ENCODE peak calls at places on chromosomes 1 and 21, in five cellular contexts. B, M, L, I and X are unnamed samples. For H3K4me1, the result is how much of the 10 kb centered on the place peaks cover.

GRCh38 chr1:234619071-234619480 is 9.1 kb upstream of the IRF2BP2 start:
- DNase-seq in M (no peak), I (no peak), B (no peak), L (no peak), X (no peak)

GRCh38 chr1:226973371-226973897 is 33.3 kb downstream of the COQ8A start:
- DNase-seq in I (peak), M (peak), B (peak), L (no peak), X (no peak)

GRCh38 chr1:8040586-8040985 is 14.5 kb upstream of the ERRFI1 start:
- DNase-seq in I (peak), M (peak), L (no peak), B (peak), X (peak)

GRCh38 chr1:112410704-112411103 is 14.7 kb downstream of the CTTNBP2NL start:
- DNase-seq in B (no peak), I (no peak), M (no peak), L (no peak), X (no peak)

GRCh38 chr1:14541348-14541747 is 57.1 kb upstream of the KAZN start:
- DNase-seq in L (no peak), M (no peak), I (no peak), B (no peak), X (no peak)

GRCh38 chr1:44681905-44682900 is 7.7 kb downstream of the ARMH1 start:
- DNase-seq in B (no peak), L (peak), M (no peak), I (no peak), X (no peak)

GRCh38 chr1:74505133-74505532 is 7.3 kb downstream of the LRRC53 start:
- DNase-seq in I (peak), B (peak), M (peak), L (no peak), X (no peak)

GRCh38 chr1:201702936-201703335 is 126.0 kb upstream of the IPO9 start:
- DNase-seq in L (no peak), I (peak), B (peak), M (no peak), X (no peak)

GRCh38 chr1:45833361-45833760 is 29.9 kb downstream of the MAST2 start:
- DNase-seq in M (no peak), L (no peak), B (no peak), I (no peak), X (no peak)

GRCh38 chr1:171801395-171801990 is 20.0 kb downstream of the METTL13 start:
- DNase-seq in I (peak), M (no peak), L (no peak), B (no peak), X (peak)

GRCh38 chr21:43733529-43734071 is 14.7 kb downstream of the PDXK start:
- DNase-seq in M (no peak), I (peak), B (peak), L (peak), X (peak)

DNA sequence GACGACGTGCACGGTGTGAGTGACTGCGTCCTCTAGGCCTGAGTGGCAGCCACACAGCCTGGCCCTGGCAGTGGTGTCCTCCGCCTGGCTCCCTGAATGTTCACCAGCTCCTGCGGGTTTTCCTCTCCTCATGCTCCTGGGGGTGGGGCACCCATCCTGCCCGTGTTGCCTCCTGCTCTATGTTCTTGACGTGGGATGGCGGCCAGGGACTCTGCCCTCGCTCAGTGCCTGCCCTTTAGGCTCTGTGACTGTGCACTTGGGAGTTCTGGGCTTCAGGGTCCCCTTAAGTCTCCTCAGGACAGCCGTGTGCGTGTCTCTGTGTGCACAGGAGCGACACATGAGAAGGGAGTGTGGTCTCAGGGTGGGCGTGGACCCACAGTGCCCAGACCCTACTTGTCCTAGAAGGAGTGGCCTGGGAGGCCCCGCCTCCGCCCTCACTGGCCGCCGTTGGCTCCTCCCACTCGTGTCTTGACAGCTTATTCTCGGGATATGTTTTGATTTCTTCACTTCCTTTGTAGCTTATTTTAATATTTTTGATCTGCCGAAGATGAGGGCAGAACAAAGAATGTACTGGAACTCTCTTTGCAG is 3.6 kb downstream of the SKI start:
- DNase-seq in M (peak), L (peak), B (peak), I (peak), X (peak)
- H3K4me1 ChIP-seq in M (under half), L (half or more), B (half or more), I (half or more), X (half or more)

DNA sequence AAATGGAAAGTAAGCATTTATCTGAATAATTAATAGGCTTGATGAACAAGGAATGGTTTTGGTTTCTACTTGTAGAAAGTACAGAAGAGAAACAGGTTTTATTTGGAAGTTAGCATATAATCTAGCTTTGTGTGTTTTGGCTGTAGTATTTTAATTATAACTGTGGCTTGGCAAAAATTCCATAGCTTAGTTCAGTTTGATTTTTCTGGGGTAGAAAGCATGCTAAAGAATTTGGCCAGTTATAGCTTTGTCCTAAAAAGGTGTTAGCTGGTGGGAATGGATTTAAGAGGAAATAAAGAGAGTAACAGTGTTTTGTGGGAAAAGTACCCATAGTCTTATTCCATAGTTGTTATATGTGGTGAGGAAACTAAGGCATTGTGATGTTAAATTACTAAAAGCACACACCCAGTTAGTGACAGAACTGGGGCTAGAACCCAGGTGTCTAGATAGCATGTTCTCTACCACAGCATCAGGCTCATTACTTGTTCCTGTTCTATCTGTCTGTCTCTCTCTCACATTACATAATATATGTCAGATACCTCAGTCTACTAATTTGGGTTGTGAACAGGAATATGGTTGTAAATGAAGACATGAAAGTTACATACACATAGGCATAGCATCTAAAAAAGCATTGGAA is 55.0 kb downstream of the MPZL1 start:
- DNase-seq in B (no peak), M (no peak), L (no peak), I (no peak), X (no peak)
- TF ChIP-seq CTCF in B (no peak), M (no peak), L (no peak), I (no peak), X (no peak)

DNA sequence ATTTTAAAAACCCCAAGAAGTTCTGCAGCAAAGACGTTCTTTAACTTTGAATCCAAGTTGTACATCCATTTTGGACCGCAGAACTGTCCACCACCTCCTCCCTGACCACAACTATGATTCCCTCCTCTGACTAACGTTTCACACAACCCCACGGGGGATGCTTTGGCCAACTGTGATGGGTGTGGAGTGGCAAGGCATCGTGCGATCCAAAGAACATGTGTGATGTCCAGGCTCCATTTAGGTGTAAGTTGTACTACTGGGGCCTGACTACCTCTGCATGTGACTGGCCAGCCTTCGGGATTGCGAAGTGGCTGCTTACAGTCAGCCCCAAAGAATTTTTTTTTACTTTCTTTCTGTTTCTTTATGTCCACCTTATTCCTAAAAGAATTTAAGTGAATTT is 6.7 kb downstream of the KCNJ15 start:
- DNase-seq in M (no peak), I (no peak), L (no peak), B (no peak), X (no peak)
- H3K4me1 ChIP-seq in M (under half), I (under half), L (under half), B (under half), X (under half)

GRCh38 chr1:222331765-222332164 is 216.1 kb downstream of the HHIPL2 start:
- DNase-seq in M (no peak), I (no peak), B (no peak), L (no peak), X (no peak)

GRCh38 chr1:222326710-222327036 is 221.2 kb downstream of the HHIPL2 start:
- DNase-seq in M (no peak), B (no peak), I (no peak), L (no peak), X (no peak)

GRCh38 chr1:222331340-222331739 is 216.6 kb downstream of the HHIPL2 start:
- DNase-seq in M (no peak), I (no peak), B (no peak), L (no peak), X (no peak)

GRCh38 chr1:222326004-222326709 is 221.7 kb downstream of the HHIPL2 start:
- DNase-seq in B (no peak), M (no peak), I (no peak), L (no peak), X (no peak)

DNA sequence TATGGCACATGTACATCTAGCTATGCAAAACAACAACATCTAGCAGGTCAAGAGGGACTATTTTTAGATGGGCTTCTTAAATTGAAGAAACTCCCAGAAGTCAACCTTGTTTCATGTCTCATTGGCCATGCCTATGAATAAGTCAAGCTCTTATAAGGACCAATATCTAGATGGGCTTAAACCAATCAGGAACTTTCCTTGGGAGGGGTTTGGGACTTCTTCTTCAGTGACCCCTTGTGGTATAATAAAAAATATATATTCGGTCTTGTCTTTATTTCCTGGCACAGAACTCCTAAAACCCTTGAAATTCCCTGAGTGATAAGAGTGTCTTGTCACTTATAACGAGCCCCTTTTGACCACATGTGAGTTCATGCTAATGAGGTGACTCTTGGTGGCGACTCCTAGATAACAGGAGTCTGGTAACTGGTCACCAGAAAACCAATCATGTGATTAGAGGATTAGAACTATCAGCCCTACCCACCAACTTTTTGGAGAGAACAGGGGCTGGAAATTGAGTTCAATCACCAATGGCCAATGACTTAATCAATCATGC is 218.3 kb downstream of the HHIPL2 start:
- DNase-seq in L (no peak), M (no peak), I (no peak), B (no peak), X (no peak)
- TF ChIP-seq CTCF in L (no peak), M (no peak), I (no peak), B (no peak), X (no peak)

GRCh38 chr1:1141244-1141910 is 25.5 kb upstream of the C1orf159 start:
- DNase-seq in M (no peak), I (no peak), L (no peak), B (no peak), X (no peak)
- H3K4me1 ChIP-seq in M (under half), I (under half), L (under half), B (under half), X (under half)

GRCh38 chr1:236850580-236850979 is 55.5 kb downstream of the MTR start:
- DNase-seq in M (no peak), I (no peak), B (no peak), L (no peak), X (no peak)

GRCh38 chr1:236851871-236852270 is 56.8 kb downstream of the MTR start:
- DNase-seq in I (no peak), M (no peak), L (no peak), B (no peak), X (no peak)

GRCh38 chr1:236848274-236848925 is 53.3 kb downstream of the MTR start:
- DNase-seq in M (no peak), L (no peak), I (no peak), B (no peak), X (no peak)

GRCh38 chr1:236853916-236854601 is 59.0 kb downstream of the MTR start:
- DNase-seq in M (no peak), B (no peak), L (no peak), I (no peak), X (peak)

DNA sequence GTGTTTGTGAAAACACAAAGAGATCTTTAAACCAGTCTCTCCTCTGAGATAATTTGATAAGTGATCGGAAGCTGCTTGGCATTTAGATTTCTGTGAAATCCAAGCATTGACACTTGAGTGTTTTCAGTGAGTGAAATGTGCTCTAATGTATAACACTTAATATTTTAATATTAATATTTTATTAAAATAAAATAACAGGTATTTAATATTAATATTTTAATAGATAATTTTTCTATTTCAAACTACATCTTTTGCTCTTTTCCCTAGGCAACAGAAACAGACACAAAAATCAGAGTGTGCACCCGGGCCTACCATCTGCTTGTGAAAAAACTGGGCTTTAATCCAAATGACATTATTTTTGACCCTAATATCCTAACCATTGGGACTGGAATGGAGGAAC is 55.0 kb downstream of the MTR start:
- DNase-seq in L (no peak), B (no peak), M (no peak), I (no peak), X (no peak)
- TF ChIP-seq CTCF in L (no peak), B (no peak), M (no peak), I (no peak), X (no peak)

GRCh38 chr1:70227439-70227838 is 6.3 kb downstream of the SRSF11 start:
- DNase-seq in I (no peak), L (no peak), B (no peak), M (no peak), X (no peak)

GRCh38 chr1:70222716-70223235 is 1.6 kb downstream of the SRSF11 start:
- DNase-seq in B (no peak), M (no peak), L (no peak), I (no peak), X (no peak)

GRCh38 chr1:70221241-70222077 is at the start of gene SRSF11:
- DNase-seq in M (peak), B (peak), L (peak), I (peak), X (peak)

GRCh38 chr1:70220517-70221240 is 501 bp upstream of the SRSF11 start:
- DNase-seq in L (no peak), B (no peak), I (no peak), M (no peak), X (no peak)

GRCh38 chr1:70224954-70225353 is 3.8 kb downstream of the SRSF11 start:
- DNase-seq in L (no peak), B (no peak), I (no peak), M (no peak), X (no peak)
- H3K4me1 ChIP-seq in L (half or more), B (half or more), I (under half), M (under half), X (under half)